ENCODE peak calls at places on chromosomes 4 and X, in eight cellular contexts. R is dermis microvascular lymphatic vessel endothelial cell; F is stimulated activated naive B cell treated with anti-CD40 and anti-IgM and Interleukin-4, amounts not matched to agents 10 μg/mL and 1 μg/mL and 100 μg/mL, for 72 hours; B is EL; V is NCI-H460; K is HepG2; N is retina; P is sciatic nerve. W is an unnamed sample.

GRCh38 chrX:153690466-153690865 is 2.7 kb downstream of the SLC6A8 start:
- DNase-seq in R (no peak), F (no peak), B (no peak), V (no peak), K (no peak), N (no peak), P (no peak), W (no peak)

GRCh38 chrX:35699642-35700041 is 98.5 kb upstream of the MAGEB16 start:
- DNase-seq in R (no peak), F (no peak), B (no peak), V (no peak), K (no peak), N (no peak), P (no peak), W (no peak)

GRCh38 chr4:108072300-108072699 is 82.6 kb downstream of the HADH start:
- DNase-seq in R (no peak), F (no peak), B (no peak), V (no peak), K (no peak), N (no peak), P (no peak), W (no peak)

GRCh38 chr4:41969666-41970065 is 11.9 kb upstream of the DCAF4L1 start:
- DNase-seq in R (no peak), F (peak; percentile 18), B (no peak), V (no peak), K (no peak), N (no peak), P (no peak), W (no peak)

GRCh38 chrX:40040686-40041461 is 56.9 kb downstream of the BCOR start:
- DNase-seq in R (no peak), F (no peak), B (peak; percentile 14), V (no peak), K (no peak), N (no peak), P (no peak), W (no peak)

GRCh38 chr4:153028535-153028934 is 92.4 kb downstream of the FHDC1 start:
- DNase-seq in R (no peak), F (no peak), B (no peak), V (no peak), K (no peak), N (no peak), P (no peak), W (no peak)

GRCh38 chrX:23079347-23079746 is 79.6 kb downstream of the DDX53 start:
- DNase-seq in R (no peak), F (no peak), B (no peak), V (no peak), K (no peak), N (no peak), P (no peak), W (no peak)

GRCh38 chr4:158796370-158797140 is 27.7 kb downstream of the FNIP2 start:
- DNase-seq in R (peak; percentile 58), F (no peak), B (peak; percentile 50), V (no peak), K (no peak), N (no peak), P (no peak), W (no peak)

GRCh38 chr4:41661447-41662076 is 87.0 kb downstream of the PHOX2B start:
- DNase-seq in R (peak; percentile 66), F (peak; percentile 17), B (peak; percentile 65), V (peak; percentile 54), K (peak; percentile 12), N (peak; percentile 63), P (peak; percentile 80), W (peak; percentile 51)

GRCh38 chr4:62531250-62531649 is 1331.1 kb downstream of the ADGRL3 start:
- DNase-seq in R (no peak), F (no peak), B (no peak), V (no peak), K (no peak), N (no peak), P (no peak), W (no peak)

GRCh38 chr4:175330652-175331051 is 412.5 kb downstream of the ADAM29 start:
- DNase-seq in R (no peak), F (no peak), B (peak; percentile 67), V (peak; percentile 23), K (no peak), N (no peak), P (no peak), W (no peak)

GRCh38 chr4:94462572-94462971 is 10.8 kb downstream of the PDLIM5 start:
- DNase-seq in R (no peak), F (no peak), B (no peak), V (no peak), K (no peak), N (no peak), P (no peak), W (no peak)

GRCh38 chr4:8547912-8548730 is 32.1 kb upstream of the GPR78 start:
- DNase-seq in R (no peak), F (no peak), B (peak; percentile 92), V (no peak), K (no peak), N (no peak), P (no peak), W (no peak)

GRCh38 chrX:71164071-71164470 is 19.4 kb downstream of the NLGN3 start:
- DNase-seq in R (no peak), F (no peak), B (no peak), V (no peak), K (no peak), N (no peak), P (no peak), W (no peak)

GRCh38 chr4:102780476-102781144 is 19.8 kb upstream of the MANBA start:
- DNase-seq in R (no peak), F (no peak), B (peak; percentile 22), V (no peak), K (peak; percentile 57), N (no peak), P (no peak), W (peak; percentile 24)

GRCh38 chrX:120365968-120366367 is 4.1 kb downstream of the ATP1B4 start:
- DNase-seq in R (no peak), F (no peak), B (no peak), V (no peak), K (no peak), N (no peak), P (no peak), W (no peak)

GRCh38 chrX:153948002-153948466 is 3.6 kb upstream of the RENBP start:
- DNase-seq in R (peak; percentile 30), F (no peak), B (no peak), V (no peak), K (peak; percentile 45), N (no peak), P (no peak), W (no peak)

GRCh38 chr4:161291222-161291621 is 872.6 kb downstream of the FSTL5 start:
- DNase-seq in R (no peak), F (no peak), B (no peak), V (no peak), K (no peak), N (no peak), P (no peak), W (no peak)

GRCh38 chr4:169315530-169316306 is 45.0 kb upstream of the SH3RF1 start:
- DNase-seq in R (peak; percentile 30), F (no peak), B (peak; percentile 71), V (no peak), K (no peak), N (peak; percentile 32), P (no peak), W (no peak)

GRCh38 chrX:81377329-81377728 is 175.4 kb downstream of the SH3BGRL start:
- DNase-seq in R (peak; percentile 12), F (no peak), B (peak; percentile 5), V (peak; percentile 12), K (peak; percentile 0), N (no peak), P (no peak), W (no peak)

GRCh38 chrX:128781506-128781905 is 729.3 kb upstream of the ACTRT1 start:
- DNase-seq in R (no peak), F (peak; percentile 1), B (no peak), V (peak; percentile 64), K (peak; percentile 34), N (peak; percentile 14), P (no peak), W (no peak)

GRCh38 chr4:53633608-53634007 is 42.3 kb upstream of the LNX1 start:
- DNase-seq in R (no peak), F (no peak), B (peak; percentile 6), V (no peak), K (no peak), N (no peak), P (no peak), W (no peak)

GRCh38 chr4:150236626-150237025 is 158.4 kb downstream of the DCLK2 start:
- DNase-seq in R (peak; percentile 36), F (no peak), B (peak; percentile 77), V (peak; percentile 73), K (no peak), N (no peak), P (no peak), W (no peak)

GRCh38 chrX:50470103-50471031 is at the start of gene DGKK:
- DNase-seq in R (no peak), F (no peak), B (no peak), V (no peak), K (peak; percentile 67), N (peak; percentile 76), P (peak; percentile 52), W (no peak)

GRCh38 chrX:23819385-23820234 is 36.6 kb downstream of the SAT1 start:
- DNase-seq in R (no peak), F (no peak), B (peak; percentile 10), V (no peak), K (peak; percentile 35), N (no peak), P (no peak), W (no peak)

GRCh38 chr4:183173580-183174526 is 74.8 kb downstream of the WWC2 start:
- DNase-seq in R (no peak), F (no peak), B (peak; percentile 49), V (no peak), K (no peak), N (no peak), P (no peak), W (peak; percentile 23)

GRCh38 chr4:115165503-115165902 is 52.1 kb upstream of the NDST4 start:
- DNase-seq in R (no peak), F (no peak), B (no peak), V (no peak), K (no peak), N (no peak), P (no peak), W (no peak)

GRCh38 chr4:15695240-15695699 is 7.6 kb upstream of the BST1 start:
- DNase-seq in R (peak; percentile 74), F (no peak), B (peak; percentile 97), V (no peak), K (no peak), N (no peak), P (no peak), W (peak; percentile 42)

GRCh38 chr4:16139066-16139945 is 55.5 kb upstream of the PROM1 start:
- DNase-seq in R (no peak), F (no peak), B (no peak), V (no peak), K (no peak), N (no peak), P (no peak), W (peak; percentile 22)

GRCh38 chr4:54585321-54586000 is 72.3 kb upstream of the KIT start:
- DNase-seq in R (no peak), F (no peak), B (peak; percentile 75), V (no peak), K (no peak), N (no peak), P (no peak), W (peak; percentile 27)

GRCh38 chrX:20362268-20363002 is 95.7 kb upstream of the RPS6KA3 start:
- DNase-seq in R (peak; percentile 72), F (no peak), B (peak; percentile 58), V (no peak), K (peak; percentile 93), N (peak; percentile 3), P (no peak), W (peak; percentile 37)

GRCh38 chrX:82813671-82814078 is 694.4 kb upstream of the POU3F4 start:
- DNase-seq in R (peak; percentile 60), F (no peak), B (peak; percentile 0), V (peak; percentile 68), K (no peak), N (no peak), P (no peak), W (peak; percentile 59)

W was measured in LoVo.